ENCODE peak calls at places on chromosomes 13 and 19, in eight cellular contexts. W is ACHN; V is cardiac fibroblast; B is T-helper 2 cell; R is activated T-helper 1 cell treated with anti-CD3 and anti-CD28 coated beads, Interleukin-2, amount 50 U/mL, for 16 hours; T is mucosa of gallbladder; I is amniotic stem cell; S is H9. Q is an unnamed sample.

GRCh38 chr19:6774821-6775707 is 2.6 kb downstream of the VAV1 start:
- DNase-seq in B (no peak), T (no peak), V (no peak), R (no peak), W (no peak), I (no peak), S (no peak), Q (no peak)

GRCh38 chr13:29878101-29878500 is 27.7 kb upstream of the UBL3 start:
- DNase-seq in I (no peak), R (no peak), W (no peak), V (no peak), T (no peak), B (no peak), S (no peak), Q (no peak)

GRCh38 chr13:50713849-50714248 is 129.6 kb downstream of the DLEU7 start:
- DNase-seq in B (peak), S (no peak), V (peak), I (no peak), T (no peak), W (peak), R (no peak), Q (peak)

GRCh38 chr19:55005684-55006488 is 32.2 kb downstream of the GP6 start:
- DNase-seq in V (peak), S (peak), T (peak), I (no peak), B (peak), W (no peak), R (peak), Q (peak)

GRCh38 chr19:10604460-10604980 is 17.4 kb upstream of the AP1M2 start:
- DNase-seq in V (no peak), W (no peak), T (no peak), S (no peak), R (no peak), I (no peak), B (peak), Q (no peak)

GRCh38 chr19:1105873-1106840 is 2.4 kb downstream of the GPX4 start:
- DNase-seq in W (no peak), V (no peak), I (no peak), S (no peak), T (no peak), R (no peak), B (no peak), Q (no peak)

GRCh38 chr13:44132710-44133109 is 240.9 kb upstream of the SERP2 start:
- DNase-seq in W (peak), R (no peak), S (no peak), I (no peak), V (peak), T (peak), B (no peak), Q (peak)

GRCh38 chr13:76709851-76710250 is 176.4 kb downstream of the KCTD12 start:
- DNase-seq in S (no peak), I (no peak), B (no peak), T (no peak), V (no peak), W (no peak), R (no peak), Q (no peak)

GRCh38 chr19:8445488-8446001 is 770 bp downstream of the HNRNPM start:
- DNase-seq in V (peak), R (peak), B (peak), W (peak), T (peak), I (no peak), S (no peak), Q (peak)

GRCh38 chr13:92390217-92390616 is 836.4 kb upstream of the GPC6 start:
- DNase-seq in R (no peak), S (no peak), I (no peak), B (no peak), W (no peak), T (no peak), V (no peak), Q (no peak)

GRCh38 chr19:51059715-51060114 is 5.2 kb downstream of the KLK13 start:
- DNase-seq in S (peak), I (no peak), R (no peak), V (no peak), W (no peak), B (no peak), T (no peak), Q (no peak)

GRCh38 chr13:43232866-43233265 is 209.5 kb downstream of the DNAJC15 start:
- DNase-seq in B (no peak), V (peak), W (no peak), T (no peak), R (no peak), I (peak), S (no peak), Q (no peak)

GRCh38 chr13:24254151-24254810 is 55.1 kb upstream of the C1QTNF9 start:
- DNase-seq in T (no peak), V (peak), W (no peak), B (peak), I (no peak), R (peak), S (no peak), Q (no peak)

GRCh38 chr19:5048091-5048726 is 79.3 kb downstream of the KDM4B start:
- DNase-seq in I (peak), V (peak), R (peak), S (peak), T (peak), B (peak), W (peak), Q (peak)

GRCh38 chr13:47066261-47066660 is 169.4 kb upstream of the HTR2A start:
- DNase-seq in V (peak), I (no peak), R (no peak), W (no peak), T (no peak), S (no peak), B (no peak), Q (no peak)

GRCh38 chr19:2246801-2247361 is 2.2 kb upstream of the AMH start:
- DNase-seq in B (no peak), V (peak), I (no peak), T (peak), S (no peak), W (peak), R (no peak), Q (peak)

GRCh38 chr19:2186071-2186846 is 22.5 kb downstream of the DOT1L start:
- DNase-seq in S (no peak), W (no peak), I (peak), V (peak), T (peak), B (no peak), R (no peak), Q (no peak)

GRCh38 chr13:76976929-76977328 is 15.0 kb upstream of the CLN5 start:
- DNase-seq in I (no peak), V (no peak), S (no peak), T (no peak), W (no peak), B (no peak), R (no peak), Q (no peak)

GRCh38 chr19:53541971-53542370 is 4.0 kb downstream of the ZNF331 start:
- DNase-seq in T (no peak), W (no peak), I (no peak), R (no peak), S (no peak), B (no peak), V (no peak), Q (peak)

GRCh38 chr13:36764957-36765356 is 54.1 kb upstream of the RFXAP start:
- DNase-seq in T (no peak), V (no peak), R (no peak), W (no peak), I (no peak), S (peak), B (no peak), Q (no peak)

GRCh38 chr19:17841371-17841809 is 6.4 kb downstream of the JAK3 start:
- DNase-seq in V (no peak), B (no peak), W (no peak), R (no peak), T (no peak), S (no peak), I (no peak), Q (peak)

GRCh38 chr13:108662528-108662927 is 33.1 kb downstream of the MYO16 start:
- DNase-seq in S (no peak), R (no peak), I (no peak), T (no peak), V (no peak), W (no peak), B (no peak), Q (no peak)

GRCh38 chr19:43562698-43563241 is 12.6 kb downstream of the XRCC1 start:
- DNase-seq in T (peak), I (no peak), S (no peak), V (peak), R (peak), B (peak), W (peak), Q (peak)

GRCh38 chr13:38661276-38661675 is 25.6 kb upstream of the FREM2 start:
- DNase-seq in S (no peak), R (no peak), W (no peak), T (no peak), B (no peak), I (no peak), V (peak), Q (no peak)

GRCh38 chr13:110644892-110645521 is 29.7 kb downstream of the NAXD start:
- DNase-seq in R (no peak), B (peak), V (peak), W (no peak), T (peak), S (peak), I (no peak), Q (no peak)

GRCh38 chr13:91031508-91031907 is 316.0 kb upstream of the MIR17HG start:
- DNase-seq in V (no peak), I (no peak), R (no peak), T (no peak), B (no peak), W (no peak), S (peak), Q (peak)

GRCh38 chr19:53980553-53981407 is 10.7 kb upstream of the CACNG6 start:
- DNase-seq in B (no peak), T (no peak), I (no peak), R (no peak), V (peak), W (no peak), S (peak), Q (peak)

GRCh38 chr13:97539651-97540230 is 105.8 kb downstream of the RAP2A start:
- DNase-seq in W (no peak), I (no peak), R (no peak), S (no peak), B (no peak), V (peak), T (no peak), Q (no peak)

GRCh38 chr13:31050486-31051400 is 111.0 kb downstream of the HSPH1 start:
- DNase-seq in I (no peak), R (no peak), V (peak), B (peak), T (no peak), W (peak), S (no peak), Q (no peak)

GRCh38 chr13:111265006-111265700 is 55.3 kb upstream of the TEX29 start:
- DNase-seq in T (no peak), W (no peak), B (no peak), S (no peak), I (no peak), V (no peak), R (no peak), Q (no peak)

GRCh38 chr19:2952953-2953481 is 8.2 kb upstream of the ZNF77 start:
- DNase-seq in V (no peak), R (no peak), T (peak), S (no peak), I (no peak), W (peak), B (no peak), Q (no peak)

GRCh38 chr19:2578911-2579677 is 103.2 kb downstream of the GADD45B start:
- DNase-seq in I (peak), V (peak), R (peak), W (peak), B (peak), T (peak), S (peak), Q (peak)

GRCh38 chr19:40603071-40603718 is 2.0 kb downstream of the LTBP4 start:
- DNase-seq in V (peak), T (no peak), W (peak), R (no peak), S (no peak), I (no peak), B (no peak), Q (no peak)

GRCh38 chr19:38840583-38840968 is 9.0 kb upstream of the ECH1 start:
- DNase-seq in S (no peak), V (no peak), T (no peak), I (no peak), B (no peak), R (no peak), W (no peak), Q (no peak)

GRCh38 chr19:31718041-31718440 is 368.8 kb upstream of the TSHZ3 start:
- DNase-seq in I (no peak), V (no peak), B (no peak), R (no peak), W (no peak), S (no peak), T (no peak), Q (no peak)

GRCh38 chr13:112696869-112697465 is 7.1 kb downstream of the ATP11A start:
- DNase-seq in W (no peak), I (no peak), S (peak), T (no peak), R (no peak), B (no peak), V (no peak), Q (no peak)

GRCh38 chr19:31838163-31838798 is 489.0 kb upstream of the TSHZ3 start:
- DNase-seq in V (no peak), T (no peak), I (no peak), S (no peak), B (no peak), R (no peak), W (no peak), Q (no peak)

GRCh38 chr13:45928843-45929242 is 77.3 kb upstream of the SIAH3 start:
- DNase-seq in I (no peak), R (no peak), S (no peak), V (no peak), T (peak), B (no peak), W (peak), Q (no peak)

GRCh38 chr19:5536337-5536894 is 31.3 kb downstream of the TINCR start:
- DNase-seq in V (peak), T (peak), W (no peak), S (peak), R (no peak), I (no peak), B (no peak), Q (no peak)